ENCODE peak calls at places on chromosomes 11 and 22, in ten cellular contexts. One of them, this sample, is unnamed.

GRCh38 chr11:28963189-28963588 is 855.0 kb downstream of the METTL15 start:
- DNase-seq in GM06990: no peak
- DNase-seq in fibroblast of lung: peak
- DNase-seq in stimulated activated CD4-positive, alpha-beta T cell treated with anti-CD3 and anti-CD28 coated beads, Interleukin-12 subunit alpha, Interleukin-12 subunit beta, amount 100 ng/mL, for 4 hours: no peak
- DNase-seq in GOT3: no peak
- DNase-seq in SW480: no peak
- DNase-seq in Daoy: no peak
- DNase-seq in tibial nerve: no peak
- DNase-seq in DMS153: no peak
- DNase-seq in endodermal cell: no peak
- DNase-seq in this sample: no peak

GRCh38 chr11:134882141-134882540 is 470.1 kb upstream of the B3GAT1 start:
- DNase-seq in GOT3: no peak
- DNase-seq in SW480: no peak
- DNase-seq in fibroblast of lung: no peak
- DNase-seq in tibial nerve: no peak
- DNase-seq in endodermal cell: no peak
- DNase-seq in stimulated activated CD4-positive, alpha-beta T cell treated with anti-CD3 and anti-CD28 coated beads, Interleukin-12 subunit alpha, Interleukin-12 subunit beta, amount 100 ng/mL, for 4 hours: no peak
- DNase-seq in Daoy: no peak
- DNase-seq in DMS153: peak
- DNase-seq in GM06990: no peak
- DNase-seq in this sample: no peak

GRCh38 chr11:12706531-12707499 is 32.6 kb downstream of the TEAD1 start:
- DNase-seq in DMS153: peak
- DNase-seq in fibroblast of lung: peak
- DNase-seq in tibial nerve: peak
- DNase-seq in Daoy: peak
- DNase-seq in stimulated activated CD4-positive, alpha-beta T cell treated with anti-CD3 and anti-CD28 coated beads, Interleukin-12 subunit alpha, Interleukin-12 subunit beta, amount 100 ng/mL, for 4 hours: no peak
- DNase-seq in SW480: no peak
- DNase-seq in GM06990: no peak
- DNase-seq in endodermal cell: peak
- DNase-seq in GOT3: no peak
- DNase-seq in this sample: no peak

GRCh38 chr11:112871909-112872511 is 89.2 kb upstream of the NCAM1 start:
- DNase-seq in fibroblast of lung: no peak
- DNase-seq in DMS153: peak
- DNase-seq in SW480: no peak
- DNase-seq in endodermal cell: no peak
- DNase-seq in stimulated activated CD4-positive, alpha-beta T cell treated with anti-CD3 and anti-CD28 coated beads, Interleukin-12 subunit alpha, Interleukin-12 subunit beta, amount 100 ng/mL, for 4 hours: no peak
- DNase-seq in Daoy: no peak
- DNase-seq in tibial nerve: no peak
- DNase-seq in GM06990: no peak
- DNase-seq in GOT3: no peak
- DNase-seq in this sample: no peak

GRCh38 chr11:9651899-9652748 is 11.8 kb upstream of the SWAP70 start:
- DNase-seq in GOT3: no peak
- DNase-seq in SW480: no peak
- DNase-seq in tibial nerve: no peak
- DNase-seq in DMS153: no peak
- DNase-seq in Daoy: no peak
- DNase-seq in GM06990: no peak
- DNase-seq in stimulated activated CD4-positive, alpha-beta T cell treated with anti-CD3 and anti-CD28 coated beads, Interleukin-12 subunit alpha, Interleukin-12 subunit beta, amount 100 ng/mL, for 4 hours: no peak
- DNase-seq in fibroblast of lung: no peak
- DNase-seq in endodermal cell: peak
- DNase-seq in this sample: no peak

GRCh38 chr11:123054301-123055065 is 7.5 kb downstream of the HSPA8 start:
- DNase-seq in GM06990: no peak
- DNase-seq in SW480: peak
- DNase-seq in tibial nerve: peak
- DNase-seq in DMS153: peak
- DNase-seq in stimulated activated CD4-positive, alpha-beta T cell treated with anti-CD3 and anti-CD28 coated beads, Interleukin-12 subunit alpha, Interleukin-12 subunit beta, amount 100 ng/mL, for 4 hours: no peak
- DNase-seq in fibroblast of lung: peak
- DNase-seq in endodermal cell: peak
- DNase-seq in Daoy: peak
- DNase-seq in GOT3: no peak
- DNase-seq in this sample: no peak

GRCh38 chr22:47163481-47163875 is 401.0 kb downstream of the TBC1D22A start:
- DNase-seq in GM06990: no peak
- DNase-seq in tibial nerve: no peak
- DNase-seq in DMS153: no peak
- DNase-seq in fibroblast of lung: no peak
- DNase-seq in GOT3: no peak
- DNase-seq in SW480: no peak
- DNase-seq in Daoy: no peak
- DNase-seq in stimulated activated CD4-positive, alpha-beta T cell treated with anti-CD3 and anti-CD28 coated beads, Interleukin-12 subunit alpha, Interleukin-12 subunit beta, amount 100 ng/mL, for 4 hours: no peak
- DNase-seq in endodermal cell: peak
- DNase-seq in this sample: no peak

GRCh38 chr11:132746305-132746704 is 786.0 kb downstream of the OPCML start:
- DNase-seq in DMS153: no peak
- DNase-seq in stimulated activated CD4-positive, alpha-beta T cell treated with anti-CD3 and anti-CD28 coated beads, Interleukin-12 subunit alpha, Interleukin-12 subunit beta, amount 100 ng/mL, for 4 hours: no peak
- DNase-seq in tibial nerve: no peak
- DNase-seq in SW480: no peak
- DNase-seq in endodermal cell: no peak
- DNase-seq in fibroblast of lung: no peak
- DNase-seq in Daoy: no peak
- DNase-seq in GM06990: no peak
- DNase-seq in GOT3: no peak
- DNase-seq in this sample: no peak

GRCh38 chr22:40123387-40123786 is 54.3 kb upstream of the TNRC6B start:
- DNase-seq in Daoy: no peak
- DNase-seq in GM06990: no peak
- DNase-seq in fibroblast of lung: no peak
- DNase-seq in tibial nerve: no peak
- DNase-seq in GOT3: no peak
- DNase-seq in SW480: no peak
- DNase-seq in DMS153: no peak
- DNase-seq in stimulated activated CD4-positive, alpha-beta T cell treated with anti-CD3 and anti-CD28 coated beads, Interleukin-12 subunit alpha, Interleukin-12 subunit beta, amount 100 ng/mL, for 4 hours: no peak
- DNase-seq in endodermal cell: no peak
- DNase-seq in this sample: no peak

GRCh38 chr11:914204-914603 is 3.6 kb upstream of the CHID1 start:
- DNase-seq in fibroblast of lung: no peak
- DNase-seq in tibial nerve: no peak
- DNase-seq in stimulated activated CD4-positive, alpha-beta T cell treated with anti-CD3 and anti-CD28 coated beads, Interleukin-12 subunit alpha, Interleukin-12 subunit beta, amount 100 ng/mL, for 4 hours: no peak
- DNase-seq in GM06990: no peak
- DNase-seq in endodermal cell: no peak
- DNase-seq in GOT3: no peak
- DNase-seq in SW480: no peak
- DNase-seq in DMS153: no peak
- DNase-seq in Daoy: no peak
- DNase-seq in this sample: no peak

GRCh38 chr11:104534268-104534667 is 364.0 kb downstream of the CASP12 start:
- DNase-seq in GM06990: no peak
- DNase-seq in endodermal cell: no peak
- DNase-seq in stimulated activated CD4-positive, alpha-beta T cell treated with anti-CD3 and anti-CD28 coated beads, Interleukin-12 subunit alpha, Interleukin-12 subunit beta, amount 100 ng/mL, for 4 hours: no peak
- DNase-seq in DMS153: no peak
- DNase-seq in tibial nerve: no peak
- DNase-seq in GOT3: no peak
- DNase-seq in SW480: no peak
- DNase-seq in Daoy: no peak
- DNase-seq in fibroblast of lung: peak
- DNase-seq in this sample: no peak

GRCh38 chr11:1826552-1827094 is 8.2 kb upstream of the SYT8 start:
- DNase-seq in stimulated activated CD4-positive, alpha-beta T cell treated with anti-CD3 and anti-CD28 coated beads, Interleukin-12 subunit alpha, Interleukin-12 subunit beta, amount 100 ng/mL, for 4 hours: no peak
- DNase-seq in tibial nerve: no peak
- DNase-seq in GOT3: no peak
- DNase-seq in Daoy: peak
- DNase-seq in endodermal cell: peak
- DNase-seq in SW480: peak
- DNase-seq in GM06990: no peak
- DNase-seq in fibroblast of lung: peak
- DNase-seq in DMS153: no peak
- DNase-seq in this sample: peak

GRCh38 chr11:66322732-66323427 is 6.0 kb upstream of the CD248 start:
- DNase-seq in stimulated activated CD4-positive, alpha-beta T cell treated with anti-CD3 and anti-CD28 coated beads, Interleukin-12 subunit alpha, Interleukin-12 subunit beta, amount 100 ng/mL, for 4 hours: no peak
- DNase-seq in endodermal cell: no peak
- DNase-seq in GOT3: peak
- DNase-seq in Daoy: no peak
- DNase-seq in DMS153: no peak
- DNase-seq in tibial nerve: peak
- DNase-seq in fibroblast of lung: peak
- DNase-seq in SW480: no peak
- DNase-seq in GM06990: no peak
- DNase-seq in this sample: no peak

GRCh38 chr11:124740277-124740882 is 638 bp downstream of the NRGN start:
- DNase-seq in GM06990: no peak
- DNase-seq in Daoy: peak
- DNase-seq in stimulated activated CD4-positive, alpha-beta T cell treated with anti-CD3 and anti-CD28 coated beads, Interleukin-12 subunit alpha, Interleukin-12 subunit beta, amount 100 ng/mL, for 4 hours: peak
- DNase-seq in SW480: peak
- DNase-seq in DMS153: no peak
- DNase-seq in tibial nerve: no peak
- DNase-seq in GOT3: no peak
- DNase-seq in fibroblast of lung: no peak
- DNase-seq in endodermal cell: peak
- DNase-seq in this sample: no peak

GRCh38 chr11:130371004-130371590 is 56.4 kb upstream of the ZBTB44 start:
- DNase-seq in tibial nerve: no peak
- DNase-seq in stimulated activated CD4-positive, alpha-beta T cell treated with anti-CD3 and anti-CD28 coated beads, Interleukin-12 subunit alpha, Interleukin-12 subunit beta, amount 100 ng/mL, for 4 hours: no peak
- DNase-seq in endodermal cell: no peak
- DNase-seq in Daoy: no peak
- DNase-seq in GOT3: no peak
- DNase-seq in SW480: no peak
- DNase-seq in fibroblast of lung: no peak
- DNase-seq in DMS153: no peak
- DNase-seq in GM06990: no peak
- DNase-seq in this sample: no peak

GRCh38 chr11:90476442-90477007 is 253.7 kb upstream of the CHORDC1 start:
- DNase-seq in GM06990: peak
- DNase-seq in fibroblast of lung: peak
- DNase-seq in endodermal cell: peak
- DNase-seq in tibial nerve: peak
- DNase-seq in GOT3: no peak
- DNase-seq in stimulated activated CD4-positive, alpha-beta T cell treated with anti-CD3 and anti-CD28 coated beads, Interleukin-12 subunit alpha, Interleukin-12 subunit beta, amount 100 ng/mL, for 4 hours: peak
- DNase-seq in Daoy: peak
- DNase-seq in SW480: peak
- DNase-seq in DMS153: no peak
- DNase-seq in this sample: no peak

GRCh38 chr11:8023831-8024555 is 36.9 kb downstream of the EIF3F start:
- DNase-seq in GOT3: no peak
- DNase-seq in tibial nerve: no peak
- DNase-seq in fibroblast of lung: peak
- DNase-seq in Daoy: no peak
- DNase-seq in DMS153: no peak
- DNase-seq in SW480: no peak
- DNase-seq in stimulated activated CD4-positive, alpha-beta T cell treated with anti-CD3 and anti-CD28 coated beads, Interleukin-12 subunit alpha, Interleukin-12 subunit beta, amount 100 ng/mL, for 4 hours: no peak
- DNase-seq in endodermal cell: no peak
- DNase-seq in GM06990: no peak
- DNase-seq in this sample: peak

GRCh38 chr22:20636075-20636812 is 128.8 kb downstream of the MED15 start:
- DNase-seq in stimulated activated CD4-positive, alpha-beta T cell treated with anti-CD3 and anti-CD28 coated beads, Interleukin-12 subunit alpha, Interleukin-12 subunit beta, amount 100 ng/mL, for 4 hours: no peak
- DNase-seq in Daoy: no peak
- DNase-seq in endodermal cell: no peak
- DNase-seq in GM06990: no peak
- DNase-seq in tibial nerve: no peak
- DNase-seq in SW480: no peak
- DNase-seq in DMS153: no peak
- DNase-seq in fibroblast of lung: no peak
- DNase-seq in GOT3: no peak
- DNase-seq in this sample: no peak